ENCODE peak calls at places on chromosomes 11 and 22, in four cellular contexts. One of them, this sample, is unnamed.

GRCh38 chr11:26187639-26188038 is 144.3 kb upstream of the ANO3 start:
- DNase-seq in fibroblast of the aortic adventitia: peak
- DNase-seq in ovary: no peak
- DNase-seq in BE2C: no peak
- DNase-seq in this sample: no peak

GRCh38 chr11:34586655-34587281 is 34.1 kb upstream of the EHF start:
- DNase-seq in fibroblast of the aortic adventitia: no peak
- DNase-seq in ovary: no peak
- DNase-seq in BE2C: no peak
- DNase-seq in this sample: no peak

GRCh38 chr11:102589047-102589459 is 36.1 kb downstream of the MMP20 start:
- DNase-seq in fibroblast of the aortic adventitia: no peak
- DNase-seq in ovary: no peak
- DNase-seq in BE2C: no peak
- DNase-seq in this sample: peak

GRCh38 chr11:1397146-1397861 is 7.6 kb downstream of the BRSK2 start:
- DNase-seq in fibroblast of the aortic adventitia: no peak
- DNase-seq in ovary: no peak
- DNase-seq in BE2C: no peak
- DNase-seq in this sample: no peak

GRCh38 chr22:41541484-41541883 is 2.8 kb downstream of the POLR3H start:
- DNase-seq in fibroblast of the aortic adventitia: no peak
- DNase-seq in ovary: no peak
- DNase-seq in BE2C: no peak
- DNase-seq in this sample: no peak

GRCh38 chr11:130209128-130209932 is 49.7 kb downstream of the ST14 start:
- DNase-seq in fibroblast of the aortic adventitia: no peak
- DNase-seq in ovary: no peak
- DNase-seq in BE2C: peak
- DNase-seq in this sample: no peak

GRCh38 chr22:21020802-21021429 is 6.0 kb downstream of the P2RX6 start:
- DNase-seq in fibroblast of the aortic adventitia: no peak
- DNase-seq in ovary: no peak
- DNase-seq in BE2C: peak
- DNase-seq in this sample: peak

GRCh38 chr11:57761301-57762234 is at the start of gene CTNND1:
- DNase-seq in fibroblast of the aortic adventitia: peak
- DNase-seq in ovary: peak
- DNase-seq in BE2C: peak
- DNase-seq in this sample: peak

GRCh38 chr11:45606514-45607024 is 58.9 kb downstream of the CHST1 start:
- DNase-seq in fibroblast of the aortic adventitia: no peak
- DNase-seq in ovary: no peak
- DNase-seq in BE2C: peak
- DNase-seq in this sample: no peak

GRCh38 chr11:69307421-69307820 is 13.5 kb downstream of the MYEOV start:
- DNase-seq in fibroblast of the aortic adventitia: no peak
- DNase-seq in ovary: no peak
- DNase-seq in BE2C: no peak
- DNase-seq in this sample: no peak

GRCh38 chr11:63945482-63946163 is 6.8 kb downstream of the NAA40 start:
- DNase-seq in fibroblast of the aortic adventitia: peak
- DNase-seq in ovary: peak
- DNase-seq in BE2C: peak
- DNase-seq in this sample: peak

GRCh38 chr11:5301846-5302245 is at the start of gene OR51B4:
- DNase-seq in fibroblast of the aortic adventitia: no peak
- DNase-seq in ovary: no peak
- DNase-seq in BE2C: no peak
- DNase-seq in this sample: no peak

GRCh38 chr22:35735622-35736021 is 17.9 kb downstream of the APOL5 start:
- DNase-seq in fibroblast of the aortic adventitia: no peak
- DNase-seq in ovary: no peak
- DNase-seq in BE2C: no peak
- DNase-seq in this sample: no peak

GRCh38 chr11:77158041-77158695 is 30.1 kb downstream of the MYO7A start:
- DNase-seq in fibroblast of the aortic adventitia: no peak
- DNase-seq in ovary: no peak
- DNase-seq in BE2C: no peak
- DNase-seq in this sample: no peak

GRCh38 chr11:59766542-59766941 is 11.4 kb downstream of the STX3 start:
- DNase-seq in fibroblast of the aortic adventitia: no peak
- DNase-seq in ovary: no peak
- DNase-seq in BE2C: no peak
- DNase-seq in this sample: no peak

GRCh38 chr11:8597182-8597581 is 3.2 kb upstream of the STK33 start:
- DNase-seq in fibroblast of the aortic adventitia: peak
- DNase-seq in ovary: no peak
- DNase-seq in BE2C: no peak
- DNase-seq in this sample: no peak

GRCh38 chr22:23287136-23288095 is 107.1 kb downstream of the BCR start:
- DNase-seq in fibroblast of the aortic adventitia: no peak
- DNase-seq in ovary: no peak
- DNase-seq in BE2C: no peak
- DNase-seq in this sample: no peak

GRCh38 chr11:125076378-125076945 is 13.4 kb downstream of the SLC37A2 start:
- DNase-seq in fibroblast of the aortic adventitia: no peak
- DNase-seq in ovary: no peak
- DNase-seq in BE2C: no peak
- DNase-seq in this sample: no peak

GRCh38 chr11:127027000-127027399 is 26.4 kb upstream of the KIRREL3 start:
- DNase-seq in fibroblast of the aortic adventitia: no peak
- DNase-seq in ovary: no peak
- DNase-seq in BE2C: no peak
- DNase-seq in this sample: no peak

GRCh38 chr11:78419327-78419726 is 1.7 kb upstream of the GAB2 start:
- DNase-seq in fibroblast of the aortic adventitia: peak
- DNase-seq in ovary: peak
- DNase-seq in BE2C: no peak
- DNase-seq in this sample: no peak
- H3K4me3 ChIP-seq in fibroblast of the aortic adventitia: peak
- H3K4me3 ChIP-seq in ovary: no peak
- H3K4me3 ChIP-seq in BE2C: no peak
- H3K4me3 ChIP-seq in this sample: no peak

GRCh38 chr11:12162652-12163051 is 52.3 kb downstream of the MICAL2 start:
- DNase-seq in fibroblast of the aortic adventitia: no peak
- DNase-seq in ovary: no peak
- DNase-seq in BE2C: no peak
- DNase-seq in this sample: peak
- TF ChIP-seq CTCF in fibroblast of the aortic adventitia: no peak
- TF ChIP-seq CTCF in ovary: no peak
- TF ChIP-seq CTCF in BE2C: no peak
- TF ChIP-seq CTCF in this sample: peak

GRCh38 chr22:47000256-47000655 is 237.8 kb downstream of the TBC1D22A start:
- DNase-seq in fibroblast of the aortic adventitia: no peak
- DNase-seq in ovary: no peak
- DNase-seq in BE2C: no peak
- DNase-seq in this sample: peak

GRCh38 chr22:46998346-46998745 is 235.9 kb downstream of the TBC1D22A start:
- DNase-seq in fibroblast of the aortic adventitia: no peak
- DNase-seq in ovary: no peak
- DNase-seq in BE2C: no peak
- DNase-seq in this sample: no peak

GRCh38 chr22:47002692-47003091 is 240.2 kb downstream of the TBC1D22A start:
- DNase-seq in fibroblast of the aortic adventitia: no peak
- DNase-seq in ovary: no peak
- DNase-seq in BE2C: no peak
- DNase-seq in this sample: no peak

GRCh38 chr22:47001288-47001687 is 238.8 kb downstream of the TBC1D22A start:
- DNase-seq in fibroblast of the aortic adventitia: no peak
- DNase-seq in ovary: no peak
- DNase-seq in BE2C: no peak
- DNase-seq in this sample: peak

GRCh38 chr22:47000888-47001287 is 238.4 kb downstream of the TBC1D22A start:
- DNase-seq in fibroblast of the aortic adventitia: no peak
- DNase-seq in ovary: no peak
- DNase-seq in BE2C: no peak
- DNase-seq in this sample: no peak
- H3K4me3 ChIP-seq in fibroblast of the aortic adventitia: no peak
- H3K4me3 ChIP-seq in ovary: no peak
- H3K4me3 ChIP-seq in BE2C: no peak
- H3K4me3 ChIP-seq in this sample: peak

GRCh38 chr11:67640021-67640757 is 626 bp upstream of the TBX10 start:
- DNase-seq in fibroblast of the aortic adventitia: peak
- DNase-seq in ovary: peak
- DNase-seq in BE2C: peak
- DNase-seq in this sample: peak
- TF ChIP-seq CTCF in fibroblast of the aortic adventitia: peak
- TF ChIP-seq CTCF in ovary: no peak
- TF ChIP-seq CTCF in BE2C: peak
- TF ChIP-seq CTCF in this sample: peak

GRCh38 chr11:113967361-113967760 is 7.5 kb upstream of the HTR3A start:
- DNase-seq in fibroblast of the aortic adventitia: no peak
- DNase-seq in ovary: no peak
- DNase-seq in BE2C: no peak
- DNase-seq in this sample: no peak
- H3K4me3 ChIP-seq in fibroblast of the aortic adventitia: no peak
- H3K4me3 ChIP-seq in ovary: no peak
- H3K4me3 ChIP-seq in BE2C: no peak
- H3K4me3 ChIP-seq in this sample: no peak

GRCh38 chr11:41499429-41499828 is 40.0 kb upstream of the LRRC4C start:
- DNase-seq in fibroblast of the aortic adventitia: no peak
- DNase-seq in ovary: no peak
- DNase-seq in BE2C: no peak
- DNase-seq in this sample: no peak

GRCh38 chr11:41494716-41495115 is 35.3 kb upstream of the LRRC4C start:
- DNase-seq in fibroblast of the aortic adventitia: no peak
- DNase-seq in ovary: no peak
- DNase-seq in BE2C: no peak
- DNase-seq in this sample: no peak

GRCh38 chr11:41497974-41498373 is 38.5 kb upstream of the LRRC4C start:
- DNase-seq in fibroblast of the aortic adventitia: peak
- DNase-seq in ovary: no peak
- DNase-seq in BE2C: no peak
- DNase-seq in this sample: no peak

GRCh38 chr11:41498726-41499125 is 39.3 kb upstream of the LRRC4C start:
- DNase-seq in fibroblast of the aortic adventitia: peak
- DNase-seq in ovary: no peak
- DNase-seq in BE2C: no peak
- DNase-seq in this sample: peak
- TF ChIP-seq CTCF in fibroblast of the aortic adventitia: no peak
- TF ChIP-seq CTCF in ovary: no peak
- TF ChIP-seq CTCF in BE2C: peak
- TF ChIP-seq CTCF in this sample: peak

GRCh38 chr11:67483901-67484665 is 1.3 kb downstream of the AIP start:
- DNase-seq in fibroblast of the aortic adventitia: no peak
- DNase-seq in ovary: peak
- DNase-seq in BE2C: no peak
- DNase-seq in this sample: peak
- H3K4me3 ChIP-seq in fibroblast of the aortic adventitia: peak
- H3K4me3 ChIP-seq in ovary: no peak
- H3K4me3 ChIP-seq in BE2C: no peak
- H3K4me3 ChIP-seq in this sample: peak

GRCh38 chr11:15852179-15852578 is 504.2 kb downstream of the SOX6 start:
- DNase-seq in fibroblast of the aortic adventitia: peak
- DNase-seq in ovary: no peak
- DNase-seq in BE2C: peak
- DNase-seq in this sample: peak
- TF ChIP-seq CTCF in fibroblast of the aortic adventitia: peak
- TF ChIP-seq CTCF in ovary: no peak
- TF ChIP-seq CTCF in BE2C: peak
- TF ChIP-seq CTCF in this sample: peak

This sample was measured in GM12865.